ENCODE peak calls at places on chromosome 19, in eight cellular contexts. A is A673; S is kidney epithelial cell; F is AG04450; G is nephron progenitor cell; U is CD8-positive, alpha-beta T cell; Y is MM.1S; E is fibroblast of the aortic adventitia. D is an unnamed sample.

GRCh38 chr19:2064788-2065524 is 13.9 kb upstream of the MKNK2 start:
- DNase-seq in A (no peak), S (no peak), F (no peak), G (no peak), U (no peak), Y (no peak), E (peak), D (peak)

GRCh38 chr19:15869109-15869555 is 28.7 kb downstream of the CYP4F2 start:
- DNase-seq in A (peak), S (no peak), F (no peak), G (no peak), U (peak), Y (no peak), E (peak), D (peak)

GRCh38 chr19:19081642-19082151 is 17.9 kb downstream of the SLC25A42 start:
- DNase-seq in A (no peak), S (no peak), F (no peak), G (peak), U (no peak), Y (no peak), E (peak), D (no peak)

GRCh38 chr19:10510301-10510802 is 6.9 kb downstream of the S1PR5 start:
- DNase-seq in A (peak), S (no peak), F (no peak), G (peak), U (peak), Y (peak), E (no peak), D (peak)

GRCh38 chr19:35937345-35938281 is 1.4 kb downstream of the LRFN3 start:
- DNase-seq in A (no peak), S (no peak), F (no peak), G (no peak), U (no peak), Y (no peak), E (no peak), D (no peak)

GRCh38 chr19:55344444-55344843 is 4.8 kb downstream of the KMT5C start:
- DNase-seq in A (no peak), S (no peak), F (no peak), G (no peak), U (no peak), Y (no peak), E (no peak), D (no peak)

GRCh38 chr19:29687244-29687896 is 22.1 kb downstream of the PLEKHF1 start:
- DNase-seq in A (peak), S (peak), F (peak), G (no peak), U (no peak), Y (no peak), E (peak), D (no peak)

GRCh38 chr19:32350492-32350891 is 5.1 kb downstream of the ZNF507 start:
- DNase-seq in A (no peak), S (no peak), F (no peak), G (no peak), U (no peak), Y (no peak), E (no peak), D (no peak)

GRCh38 chr19:10254244-10254643 is 2.2 kb downstream of the MRPL4 start:
- DNase-seq in A (no peak), S (no peak), F (no peak), G (no peak), U (no peak), Y (no peak), E (no peak), D (no peak)

GRCh38 chr19:29378126-29378525 is 147.7 kb upstream of the VSTM2B start:
- DNase-seq in A (no peak), S (no peak), F (no peak), G (no peak), U (no peak), Y (no peak), E (no peak), D (no peak)

GRCh38 chr19:16024266-16025107 is 51.8 kb upstream of the TPM4 start:
- DNase-seq in A (no peak), S (no peak), F (no peak), G (no peak), U (no peak), Y (no peak), E (no peak), D (no peak)

GRCh38 chr19:32176591-32176990 is 168.8 kb upstream of the ZNF507 start:
- DNase-seq in A (no peak), S (no peak), F (no peak), G (no peak), U (no peak), Y (no peak), E (no peak), D (no peak)

GRCh38 chr19:46426035-46426505 is 2.7 kb downstream of the PNMA8C start:
- DNase-seq in A (peak), S (peak), F (no peak), G (no peak), U (no peak), Y (no peak), E (no peak), D (no peak)

GRCh38 chr19:10003271-10003670 is 7.0 kb downstream of the COL5A3 start:
- DNase-seq in A (no peak), S (no peak), F (no peak), G (no peak), U (no peak), Y (no peak), E (no peak), D (no peak)

GRCh38 chr19:48473161-48473966 is 4.2 kb downstream of the CYTH2 start:
- DNase-seq in A (no peak), S (no peak), F (no peak), G (no peak), U (no peak), Y (no peak), E (no peak), D (peak)

GRCh38 chr19:56155124-56155687 is 14.1 kb downstream of the ZNF444 start:
- DNase-seq in A (no peak), S (no peak), F (no peak), G (peak), U (no peak), Y (no peak), E (no peak), D (peak)

GRCh38 chr19:1000095-1000494 is at the start of gene GRIN3B:
- DNase-seq in A (peak), S (no peak), F (no peak), G (peak), U (peak), Y (peak), E (peak), D (peak)

GRCh38 chr19:16428372-16429036 is 43.3 kb downstream of the EPS15L1 start:
- DNase-seq in A (no peak), S (no peak), F (no peak), G (no peak), U (no peak), Y (no peak), E (no peak), D (no peak)

GRCh38 chr19:35596366-35596999 is 10.5 kb downstream of the PMIS2 start:
- DNase-seq in A (peak), S (no peak), F (no peak), G (no peak), U (no peak), Y (peak), E (peak), D (no peak)

GRCh38 chr19:1394252-1395193 is 6.8 kb downstream of the GAMT start:
- DNase-seq in A (peak), S (no peak), F (no peak), G (no peak), U (no peak), Y (no peak), E (no peak), D (no peak)

GRCh38 chr19:17236414-17236716 is 9.4 kb downstream of the NR2F6 start:
- DNase-seq in A (no peak), S (no peak), F (no peak), G (no peak), U (no peak), Y (no peak), E (no peak), D (no peak)

GRCh38 chr19:18987456-18987855 is 45.9 kb downstream of the SUGP2 start:
- DNase-seq in A (no peak), S (no peak), F (no peak), G (no peak), U (no peak), Y (no peak), E (no peak), D (no peak)

GRCh38 chr19:29422686-29423085 is 103.1 kb upstream of the VSTM2B start:
- DNase-seq in A (no peak), S (no peak), F (no peak), G (no peak), U (no peak), Y (no peak), E (no peak), D (no peak)

GRCh38 chr19:41734585-41734984 is 20.7 kb upstream of the CEACAM6 start:
- DNase-seq in A (no peak), S (no peak), F (no peak), G (no peak), U (no peak), Y (no peak), E (no peak), D (no peak)

GRCh38 chr19:47854459-47854858 is 4.6 kb upstream of the TPRX2 start:
- DNase-seq in A (no peak), S (no peak), F (no peak), G (no peak), U (no peak), Y (peak), E (no peak), D (no peak)

GRCh38 chr19:12778020-12778904 is 2.9 kb upstream of the HOOK2 start:
- DNase-seq in A (peak), S (no peak), F (no peak), G (peak), U (peak), Y (peak), E (peak), D (peak)

GRCh38 chr19:6402058-6402457 is 9.1 kb upstream of the GTF2F1 start:
- DNase-seq in A (no peak), S (no peak), F (no peak), G (no peak), U (no peak), Y (no peak), E (no peak), D (no peak)

GRCh38 chr19:6402834-6403608 is 10.1 kb upstream of the GTF2F1 start:
- DNase-seq in A (peak), S (peak), F (peak), G (peak), U (no peak), Y (no peak), E (peak), D (no peak)
- TF ChIP-seq CTCF in A (no peak), S (no peak), F (no peak), G (no peak), U (no peak), Y (no peak), E (no peak), D (no peak)

GRCh38 chr19:58054792-58055482 is 4.1 kb upstream of the ZNF135 start:
- DNase-seq in A (no peak), S (no peak), F (no peak), G (no peak), U (no peak), Y (no peak), E (no peak), D (peak)
- TF ChIP-seq CTCF in A (peak), S (no peak), F (no peak), G (no peak), U (no peak), Y (no peak), E (no peak), D (no peak)

GRCh38 chr19:4866595-4867424 is 657 bp downstream of the PLIN3 start:
- DNase-seq in A (peak), S (no peak), F (no peak), G (peak), U (peak), Y (no peak), E (peak), D (peak)
- TF ChIP-seq CTCF in A (no peak), S (no peak), F (no peak), G (no peak), U (no peak), Y (no peak), E (no peak), D (no peak)

DNA sequence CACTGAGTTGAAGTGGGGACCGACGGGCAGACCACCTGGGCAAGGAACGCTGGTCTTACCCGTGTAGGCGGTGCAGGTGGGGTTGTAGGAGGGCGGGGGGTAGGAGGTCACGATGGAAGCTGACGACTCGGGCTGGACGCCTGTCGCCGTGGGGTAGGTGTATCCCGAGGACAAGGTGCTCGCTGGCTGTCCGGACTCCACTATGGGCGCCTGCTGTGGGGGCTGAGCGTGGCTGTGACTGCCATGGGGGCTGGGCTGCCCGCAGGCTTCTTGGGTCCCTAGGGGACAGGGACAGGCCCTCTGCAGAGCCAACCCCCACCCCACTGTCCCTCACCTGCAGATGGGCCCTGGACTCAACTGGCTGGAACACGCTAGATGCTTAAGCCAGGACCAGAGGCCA is 37.2 kb downstream of the ZFR2 start:
- DNase-seq in A (no peak), S (no peak), F (no peak), G (no peak), U (no peak), Y (no peak), E (no peak), D (no peak)
- TF ChIP-seq CTCF in A (no peak), S (no peak), F (no peak), G (no peak), U (no peak), Y (no peak), E (no peak), D (no peak)

GRCh38 chr19:23481043-23481442 is 85.8 kb upstream of the ZNF91 start:
- DNase-seq in A (no peak), S (no peak), F (no peak), G (no peak), U (no peak), Y (no peak), E (no peak), D (no peak)

GRCh38 chr19:23482829-23483228 is 87.6 kb upstream of the ZNF91 start:
- DNase-seq in A (no peak), S (no peak), F (no peak), G (no peak), U (no peak), Y (no peak), E (no peak), D (no peak)
- TF ChIP-seq CTCF in A (no peak), S (no peak), F (no peak), G (no peak), U (no peak), Y (no peak), E (no peak), D (no peak)

DNA sequence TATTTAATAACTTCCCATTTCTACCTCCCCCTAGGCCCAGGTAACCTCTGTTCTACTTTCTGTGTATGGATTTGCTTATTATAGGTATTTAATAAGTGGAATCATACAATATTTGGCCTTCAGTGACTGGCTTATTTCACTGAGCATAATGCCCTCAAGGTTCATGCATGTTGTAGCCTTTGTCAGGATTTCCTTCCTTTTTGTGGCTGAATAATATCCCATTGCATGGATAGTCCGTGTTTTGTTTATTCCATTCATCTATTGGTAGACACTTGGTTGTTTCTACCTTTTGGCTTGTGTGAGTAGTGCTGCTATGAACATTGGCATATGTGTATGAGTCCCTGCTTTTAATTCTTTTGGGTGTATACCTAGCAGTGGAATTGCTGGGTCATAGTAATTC is 9.4 kb downstream of the HNRNPM start:
- DNase-seq in A (no peak), S (no peak), F (no peak), G (no peak), U (no peak), Y (no peak), E (no peak), D (no peak)
- TF ChIP-seq CTCF in A (no peak), S (no peak), F (no peak), G (no peak), U (no peak), Y (no peak), E (no peak), D (no peak)

GRCh38 chr19:14529254-14530004 is at the start of gene TECR:
- DNase-seq in A (peak), S (peak), F (peak), G (peak), U (peak), Y (peak), E (peak), D (peak)
- TF ChIP-seq CTCF in A (no peak), S (no peak), F (no peak), G (no peak), U (no peak), Y (no peak), E (no peak), D (no peak)

GRCh38 chr19:24029941-24030636 is 56.9 kb upstream of the ZNF254 start:
- DNase-seq in A (no peak), S (no peak), F (no peak), G (no peak), U (no peak), Y (no peak), E (no peak), D (no peak)
- TF ChIP-seq CTCF in A (no peak), S (no peak), F (no peak), G (no peak), U (no peak), Y (no peak), E (no peak), D (no peak)

DNA sequence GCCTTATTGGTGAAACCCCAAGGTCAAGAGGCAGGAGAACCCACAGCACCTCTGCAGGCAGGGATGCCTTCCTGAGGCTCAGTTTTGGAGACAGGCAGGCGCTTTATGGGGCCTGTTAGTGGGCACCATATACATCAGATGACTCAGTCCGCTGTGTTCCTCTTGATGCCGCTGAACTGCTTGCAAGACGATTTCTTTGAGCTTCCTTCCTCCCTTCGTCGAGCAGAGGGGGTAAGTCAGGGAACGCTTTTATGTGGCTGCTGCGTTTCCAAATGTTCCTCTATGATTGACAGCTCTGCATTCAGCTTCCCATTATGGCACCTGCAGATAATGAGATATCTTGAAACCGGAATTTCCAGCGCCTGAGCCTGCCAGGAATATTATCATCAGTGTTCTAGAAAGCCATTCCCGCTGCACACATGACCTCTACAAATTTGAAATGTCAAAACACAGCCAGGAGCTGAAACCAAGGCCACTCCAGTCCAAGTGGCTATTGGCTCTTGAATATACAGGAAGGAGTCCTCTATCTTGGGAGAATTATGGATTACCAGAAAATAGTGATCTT is 257.0 kb downstream of the TSHZ3 start:
- DNase-seq in A (no peak), S (no peak), F (no peak), G (no peak), U (no peak), Y (no peak), E (no peak), D (no peak)
- TF ChIP-seq CTCF in A (no peak), S (no peak), F (no peak), G (no peak), U (no peak), Y (no peak), E (no peak), D (no peak)

GRCh38 chr19:43503501-43504425 is 783 bp downstream of the PHLDB3 start:
- DNase-seq in A (peak), S (no peak), F (peak), G (peak), U (peak), Y (peak), E (peak), D (peak)
- TF ChIP-seq CTCF in A (peak), S (no peak), F (no peak), G (no peak), U (no peak), Y (peak), E (no peak), D (no peak)

D was measured in glutamatergic neuron.